ENCODE peak calls at places on chromosome 4, in seven cellular contexts. F is choroid plexus epithelial cell, I is OCI-LY7, A is glutamatergic neuron, G is thoracic aorta, J is endothelial cell, T is tibial artery. S is an unnamed sample.
A peak's percentile ranks its signal among the peaks of the same experiment; 100 is the strongest.

GRCh38 chr4:180953572-180953971 is 1289.6 kb upstream of the TENM3 start:
- DNase-seq in G (no peak), A (no peak), F (peak; percentile 2), J (peak; percentile 28), T (no peak), I (peak; percentile 25), S (no peak)

GRCh38 chr4:2793920-2794706 is 1.2 kb downstream of the SH3BP2 start:
- DNase-seq in G (no peak), T (peak; percentile 36), A (peak; percentile 38), J (peak; percentile 11), F (peak; percentile 57), I (no peak), S (peak; percentile 46)

GRCh38 chr4:173518419-173519102 is 11.5 kb downstream of the HAND2 start:
- DNase-seq in I (no peak), A (no peak), G (no peak), T (no peak), J (no peak), F (no peak), S (no peak)

GRCh38 chr4:22668301-22668700 is 24.4 kb upstream of the GBA3 start:
- DNase-seq in J (no peak), A (no peak), T (no peak), I (no peak), F (peak; percentile 75), G (no peak), S (no peak)

GRCh38 chr4:15506464-15506863 is 36.8 kb downstream of the CC2D2A start:
- DNase-seq in T (no peak), G (no peak), I (no peak), F (peak; percentile 90), J (no peak), A (no peak), S (no peak)

GRCh38 chr4:123632646-123633045 is 236.1 kb downstream of the SPRY1 start:
- DNase-seq in A (no peak), F (no peak), G (no peak), J (no peak), T (no peak), I (no peak), S (no peak)

GRCh38 chr4:153916273-153916755 is 127.4 kb upstream of the SFRP2 start:
- DNase-seq in G (no peak), J (no peak), I (no peak), A (no peak), T (no peak), F (no peak), S (peak; percentile 81)

GRCh38 chr4:41880840-41881831 is 54.1 kb upstream of the TMEM33 start:
- DNase-seq in F (no peak), T (no peak), I (no peak), J (peak; percentile 15), A (peak; percentile 46), G (no peak), S (no peak)

GRCh38 chr4:46442963-46443362 is 53.0 kb upstream of the GABRA2 start:
- DNase-seq in J (no peak), A (no peak), F (peak; percentile 69), T (no peak), I (no peak), G (no peak), S (no peak)

GRCh38 chr4:105550641-105551040 is 1.8 kb upstream of the ARHGEF38 start:
- DNase-seq in A (no peak), G (no peak), F (no peak), I (no peak), T (no peak), J (no peak), S (no peak)

GRCh38 chr4:105092356-105092755 is 54.3 kb upstream of the TET2 start:
- DNase-seq in J (no peak), T (no peak), I (no peak), F (peak; percentile 33), G (no peak), A (no peak), S (no peak)

GRCh38 chr4:174152717-174153466 is 130.6 kb downstream of the FBXO8 start:
- DNase-seq in J (no peak), G (no peak), A (no peak), F (peak; percentile 16), T (no peak), I (no peak), S (no peak)

GRCh38 chr4:168409089-168409801 is 71.0 kb downstream of the DDX60L start:
- DNase-seq in G (no peak), I (no peak), F (peak; percentile 59), J (no peak), A (no peak), T (no peak), S (no peak)

GRCh38 chr4:176949022-176949421 is 156.3 kb upstream of the VEGFC start:
- DNase-seq in F (peak; percentile 49), I (no peak), T (no peak), J (no peak), A (no peak), G (no peak), S (no peak)

GRCh38 chr4:53684448-53684847 is 93.2 kb upstream of the LNX1 start:
- DNase-seq in I (no peak), T (no peak), G (no peak), J (no peak), A (no peak), F (no peak), S (no peak)

GRCh38 chr4:87219648-87220093 is 747 bp downstream of the KLHL8 start:
- DNase-seq in F (peak; percentile 72), J (no peak), T (peak; percentile 37), A (peak; percentile 60), G (no peak), I (peak; percentile 52), S (peak; percentile 61)

DNA sequence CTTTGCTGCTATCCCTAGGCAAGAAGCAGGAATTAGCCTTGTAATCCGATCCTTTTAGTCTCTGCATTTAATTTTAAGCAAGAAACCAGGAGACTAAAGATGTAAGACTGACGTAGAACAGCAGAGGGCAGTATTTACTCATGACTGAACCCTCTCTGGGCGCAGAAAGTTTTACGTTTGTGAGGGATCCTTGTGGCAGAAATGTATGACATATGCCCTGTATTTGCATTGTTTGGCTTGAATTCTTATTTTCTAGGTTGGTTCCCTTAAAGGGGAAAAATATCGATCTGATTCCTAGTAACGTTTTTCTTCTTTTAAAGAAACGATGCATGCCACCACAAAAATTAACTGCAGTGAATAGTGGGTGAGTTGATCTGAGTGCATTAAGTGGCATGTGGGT is 1.3 kb upstream of the FAT4 start:
- DNase-seq in I (peak; percentile 57), T (no peak), G (no peak), F (peak; percentile 95), A (no peak), J (peak; percentile 72), S (peak; percentile 28)
- TF ChIP-seq CTCF in I (peak; percentile 90), T (peak; percentile 89), G (peak; percentile 85), F (peak; percentile 85), A (peak; percentile 86), J (peak; percentile 95), S (peak; percentile 84)

GRCh38 chr4:182554736-182555135 is 311.5 kb downstream of the TENM3 start:
- DNase-seq in G (no peak), T (no peak), F (no peak), I (no peak), A (no peak), J (no peak), S (no peak)
- TF ChIP-seq CTCF in G (no peak), T (no peak), F (no peak), I (no peak), A (no peak), J (no peak), S (no peak)

DNA sequence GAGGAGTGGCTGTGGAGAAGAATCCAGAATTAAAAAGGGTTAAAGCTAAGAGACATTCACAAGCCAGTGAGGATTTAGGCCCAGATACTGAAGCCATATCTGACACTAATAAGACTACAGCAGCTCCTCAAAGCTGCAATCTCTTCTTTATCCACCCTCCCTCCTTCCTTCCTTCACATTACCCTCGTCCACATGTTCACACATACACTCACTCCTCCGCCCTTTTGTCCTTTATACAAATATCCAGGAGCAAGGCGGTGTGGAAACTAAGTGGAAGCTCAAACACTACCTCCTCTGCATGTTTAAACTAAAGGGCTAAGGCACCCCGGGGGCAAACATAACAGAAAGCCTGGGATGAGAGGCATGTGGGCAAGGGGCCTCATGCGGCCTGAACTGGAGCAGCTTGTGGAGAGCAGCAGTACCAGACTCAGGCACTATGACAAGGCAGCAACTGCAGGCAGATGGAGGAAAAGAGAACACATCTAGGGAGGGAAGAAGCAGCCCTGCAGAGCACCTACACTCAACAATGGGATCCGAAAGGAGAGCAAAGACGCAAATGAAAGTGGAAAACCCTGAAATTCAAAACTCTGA is 9.4 kb downstream of the MAB21L2 start:
- DNase-seq in J (no peak), T (no peak), I (no peak), F (peak; percentile 31), A (peak; percentile 63), G (no peak), S (no peak)
- TF ChIP-seq CTCF in J (no peak), T (no peak), I (no peak), F (no peak), A (no peak), G (no peak), S (no peak)

DNA sequence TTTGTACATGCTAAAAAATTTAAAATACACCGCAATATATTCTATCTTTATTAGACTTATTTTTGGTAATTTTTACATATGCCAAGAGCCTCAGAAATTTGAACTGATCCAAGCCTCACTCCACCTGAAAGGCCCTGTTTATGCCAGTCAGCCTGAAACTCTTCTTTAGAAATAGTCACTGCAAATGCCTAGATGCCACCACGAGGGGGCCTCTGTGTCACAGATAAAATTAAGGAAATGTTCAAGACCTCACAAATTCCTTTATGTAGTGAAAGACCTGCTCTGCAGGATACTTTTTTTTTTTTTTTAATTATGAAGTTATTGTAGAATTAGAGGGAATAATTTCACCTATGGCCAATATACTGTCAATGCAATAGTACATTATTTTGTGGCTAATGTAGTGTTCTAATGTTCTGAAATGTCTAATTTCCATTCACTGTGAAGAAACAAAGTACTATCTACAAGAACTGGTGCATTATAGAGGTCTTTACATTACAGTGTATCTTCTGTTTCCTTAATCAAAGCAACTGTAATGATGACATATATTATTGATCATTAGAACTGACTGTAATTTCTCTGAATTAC is 69.8 kb downstream of the DTHD1 start:
- DNase-seq in F (peak; percentile 53), T (peak; percentile 60), A (peak; percentile 67), J (peak; percentile 62), G (no peak), I (peak; percentile 58), S (peak; percentile 91)
- TF ChIP-seq CTCF in F (peak; percentile 68), T (peak; percentile 36), A (peak; percentile 86), J (peak; percentile 84), G (peak; percentile 36), I (peak; percentile 88), S (peak; percentile 92)

GRCh38 chr4:82213485-82214162 is 160.2 kb downstream of the HNRNPD start:
- DNase-seq in G (no peak), I (no peak), T (no peak), J (no peak), F (no peak), A (no peak), S (peak; percentile 10)

GRCh38 chr4:82219346-82219745 is 154.4 kb downstream of the HNRNPD start:
- DNase-seq in A (no peak), I (no peak), T (no peak), G (no peak), F (no peak), J (no peak), S (no peak)

GRCh38 chr4:82215800-82216199 is 158.0 kb downstream of the HNRNPD start:
- DNase-seq in T (no peak), I (no peak), J (no peak), G (no peak), A (no peak), F (no peak), S (no peak)

GRCh38 chr4:82216231-82216630 is 157.6 kb downstream of the HNRNPD start:
- DNase-seq in G (no peak), F (no peak), A (no peak), J (no peak), I (no peak), T (no peak), S (no peak)

GRCh38 chr4:82217986-82218715 is 155.6 kb downstream of the HNRNPD start:
- DNase-seq in T (no peak), A (peak; percentile 25), G (no peak), F (peak; percentile 14), I (peak; percentile 28), J (no peak), S (peak; percentile 26)
- TF ChIP-seq CTCF in T (no peak), A (peak; percentile 25), G (no peak), F (peak; percentile 55), I (peak; percentile 75), J (no peak), S (no peak)

S was measured in activated CD8-positive, alpha-beta T cell treated with anti-CD3 and anti-CD28 coated beads for 36 hours.